ENCODE peak calls at places on chromosomes 6 and 20, in five cellular contexts. S is B cell, G is WTC11, Z is GM12865, D is HFF-Myc. Q is an unnamed sample.
A peak's percentile ranks its signal among the peaks of the same experiment; 100 is the strongest.

GRCh38 chr20:9236408-9236912 is 167.6 kb downstream of the PLCB4 start:
- DNase-seq in S (no peak), G (no peak), D (no peak), Z (no peak), Q (no peak)

GRCh38 chr20:35866446-35867202 is 87.7 kb downstream of the SCAND1 start:
- DNase-seq in D (no peak), Z (no peak), G (no peak), S (no peak), Q (no peak)

GRCh38 chr6:40906759-40907158 is 132.3 kb downstream of the UNC5CL start:
- DNase-seq in D (no peak), S (no peak), Z (no peak), G (no peak), Q (no peak)

GRCh38 chr20:58040447-58041290 is 187.8 kb downstream of the ANKRD60 start:
- DNase-seq in D (no peak), G (no peak), Z (no peak), S (no peak), Q (no peak)

GRCh38 chr20:50537546-50538201 is 27.5 kb downstream of the PTPN1 start:
- DNase-seq in Z (no peak), G (no peak), S (no peak), D (no peak), Q (no peak)

GRCh38 chr20:32918751-32919150 is 60.0 kb downstream of the EFCAB8 start:
- DNase-seq in D (no peak), S (no peak), G (no peak), Z (no peak), Q (no peak)

GRCh38 chr20:49545572-49545971 is 22.4 kb downstream of the PTGIS start:
- DNase-seq in Z (no peak), D (no peak), S (no peak), G (no peak), Q (no peak)

GRCh38 chr6:47241742-47242482 is 67.8 kb downstream of the TNFRSF21 start:
- DNase-seq in Z (peak; percentile 14), S (no peak), D (no peak), G (no peak), Q (no peak)

GRCh38 chr6:137432054-137432545 is 62.1 kb downstream of the OLIG3 start:
- DNase-seq in Z (peak; percentile 48), D (no peak), S (peak; percentile 42), G (no peak), Q (no peak)

GRCh38 chr20:42595625-42596024 is 594.1 kb downstream of the PTPRT start:
- DNase-seq in D (no peak), Z (no peak), S (no peak), G (no peak), Q (no peak)

GRCh38 chr6:23282243-23283021 is 713.1 kb downstream of the HDGFL1 start:
- DNase-seq in G (no peak), Z (no peak), D (peak; percentile 40), S (no peak), Q (no peak)

GRCh38 chr20:48107560-48107959 is 322.3 kb upstream of the SULF2 start:
- DNase-seq in S (no peak), Z (no peak), D (no peak), G (no peak), Q (no peak)

GRCh38 chr6:43297644-43298564 is at the start of gene SLC22A7:
- DNase-seq in G (no peak), S (no peak), Z (no peak), D (no peak), Q (no peak)

GRCh38 chr6:15551262-15551661 is 111.6 kb downstream of the DTNBP1 start:
- DNase-seq in D (no peak), G (no peak), S (no peak), Z (no peak), Q (no peak)

GRCh38 chr6:1701668-1702353 is 92.1 kb downstream of the FOXC1 start:
- DNase-seq in G (no peak), S (no peak), Z (no peak), D (peak; percentile 42), Q (no peak)

GRCh38 chr6:107811591-107812218 is 12.4 kb downstream of the SCML4 start:
- DNase-seq in Z (no peak), S (peak; percentile 40), D (no peak), G (no peak), Q (no peak)

GRCh38 chr20:56843817-56844216 is 214.7 kb downstream of the TFAP2C start:
- DNase-seq in D (no peak), Z (no peak), S (no peak), G (peak; percentile 52), Q (no peak)

GRCh38 chr6:35139924-35140524 is 1.1 kb downstream of the TCP11 start:
- DNase-seq in Z (peak; percentile 76), G (peak; percentile 39), S (peak; percentile 78), D (peak; percentile 43), Q (peak; percentile 35)

GRCh38 chr6:63773200-63773599 is 137.6 kb downstream of the PHF3 start:
- DNase-seq in G (no peak), S (no peak), D (no peak), Z (no peak), Q (no peak)

GRCh38 chr6:52363222-52363867 is 1.4 kb downstream of the PAQR8 start:
- DNase-seq in D (no peak), S (no peak), G (no peak), Z (no peak), Q (no peak)

GRCh38 chr20:19427913-19428800 is 215.7 kb downstream of the SLC24A3 start:
- DNase-seq in G (no peak), Z (no peak), S (no peak), D (no peak), Q (no peak)

GRCh38 chr20:13996265-13996664 is 949 bp downstream of the MACROD2 start:
- DNase-seq in G (no peak), D (no peak), S (no peak), Z (no peak), Q (no peak)

GRCh38 chr20:38728911-38729642 is 4.8 kb downstream of the SLC32A1 start:
- DNase-seq in D (no peak), G (peak; percentile 89), S (peak; percentile 38), Z (no peak), Q (no peak)

GRCh38 chr6:72182337-72183246 is 296.2 kb downstream of the RIMS1 start:
- DNase-seq in S (peak; percentile 17), G (peak; percentile 76), Z (peak; percentile 24), D (no peak), Q (no peak)

GRCh38 chr6:144710207-144710606 is 425.1 kb downstream of the UTRN start:
- DNase-seq in S (no peak), Z (no peak), D (peak; percentile 29), G (no peak), Q (no peak)

DNA sequence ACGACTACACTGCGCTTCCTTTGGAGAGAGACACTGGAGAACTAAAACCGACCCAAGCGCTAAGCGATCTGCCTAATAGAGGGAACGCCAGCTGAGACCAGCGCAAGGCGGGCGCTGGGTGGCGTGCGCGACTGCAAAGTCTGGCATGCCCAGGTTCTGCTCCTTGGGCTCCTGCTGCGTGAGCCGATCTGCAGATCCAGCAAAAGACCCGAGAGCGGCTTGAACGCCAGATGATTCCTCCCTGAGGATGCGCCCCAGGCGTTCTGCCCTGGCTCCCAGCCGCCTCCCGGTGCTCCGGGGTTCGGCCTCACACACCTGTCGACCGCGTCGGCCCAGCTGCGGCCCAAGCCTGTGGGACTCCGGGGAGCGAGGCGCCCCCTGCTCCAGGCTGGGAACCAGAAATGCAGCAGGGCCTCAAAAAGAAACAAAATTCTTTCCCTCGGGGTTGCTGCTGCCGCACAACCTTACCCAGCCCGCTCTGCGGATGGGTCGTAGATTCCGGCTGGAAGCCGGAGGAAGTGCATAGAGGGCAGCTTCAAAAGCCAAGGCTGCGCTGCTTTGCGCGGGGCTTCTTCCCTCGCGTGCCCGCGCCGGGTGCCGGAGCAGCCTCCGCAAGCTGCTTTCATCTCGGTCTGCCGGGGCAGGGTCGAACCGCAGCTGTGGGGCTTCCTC is 17.9 kb upstream of the PRDM13 start:
- DNase-seq in Z (peak; percentile 88), S (peak; percentile 73), D (peak; percentile 35), G (peak; percentile 88), Q (no peak)
- TF ChIP-seq CTCF in Z (peak; percentile 86), S (peak; percentile 29), D (peak; percentile 61), G (no peak), Q (peak; percentile 84)

GRCh38 chr6:30625511-30625910 is 1.2 kb upstream of the ATAT1 start:
- DNase-seq in Z (no peak), G (no peak), D (no peak), S (no peak), Q (no peak)

DNA sequence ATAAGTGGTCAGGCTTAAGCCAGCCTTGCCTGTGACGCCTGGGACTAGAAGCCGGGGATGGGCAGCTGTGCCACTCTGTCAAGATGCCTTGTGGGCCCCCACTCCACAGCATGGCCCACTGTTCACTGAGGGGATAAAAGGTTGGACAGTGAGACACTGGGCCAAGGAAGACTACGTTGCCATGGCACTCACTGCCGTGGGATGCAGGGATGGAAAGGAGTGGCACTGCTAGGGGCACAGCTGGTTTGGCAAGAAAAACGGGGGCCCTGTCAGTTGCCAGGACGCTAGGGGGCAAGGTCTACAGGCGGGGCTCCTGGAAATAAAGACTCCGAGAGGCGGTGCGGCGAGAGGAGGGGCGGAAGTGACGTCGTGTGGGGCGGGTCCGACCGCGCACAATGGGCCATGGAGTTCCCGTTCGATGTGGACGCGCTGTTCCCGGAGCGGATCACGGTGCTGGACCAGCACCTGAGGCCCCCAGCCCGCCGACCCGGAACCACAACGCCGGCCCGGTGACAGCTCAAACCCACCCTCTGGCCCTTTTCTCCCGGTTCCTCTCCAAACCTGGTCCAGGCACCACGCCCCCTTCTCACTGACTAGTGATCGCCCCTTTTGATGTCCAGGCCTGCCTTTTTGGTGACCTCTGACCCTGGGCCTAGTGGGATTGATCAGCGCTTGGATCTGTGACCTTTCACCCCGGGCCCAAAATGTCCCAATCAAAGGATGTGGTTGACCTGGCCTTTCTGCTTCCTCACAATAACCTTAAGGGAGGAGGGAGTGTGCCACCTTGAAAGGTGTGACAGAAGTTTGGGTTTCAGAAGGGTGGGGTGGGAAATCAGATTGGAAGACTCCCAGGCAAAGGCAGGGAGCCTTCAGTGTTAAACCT is at the start of gene ATAT1:
- DNase-seq in D (no peak), Z (peak; percentile 85), G (peak; percentile 88), S (peak; percentile 94), Q (no peak)
- TF ChIP-seq CTCF in D (peak; percentile 52), Z (peak; percentile 52), G (no peak), S (peak; percentile 64), Q (peak; percentile 58)

GRCh38 chr20:44735816-44736169 is 9.9 kb upstream of the KCNK15 start:
- DNase-seq in D (no peak), Z (no peak), S (no peak), G (no peak), Q (no peak)

GRCh38 chr20:44736170-44737021 is 9.3 kb upstream of the KCNK15 start:
- DNase-seq in G (peak; percentile 65), S (peak; percentile 57), Z (peak; percentile 65), D (no peak), Q (peak; percentile 29)

GRCh38 chr20:44737116-44737515 is 8.5 kb upstream of the KCNK15 start:
- DNase-seq in D (no peak), Z (no peak), S (no peak), G (no peak), Q (no peak)

GRCh38 chr20:44733341-44734069 is 12.2 kb upstream of the KCNK15 start:
- DNase-seq in Z (peak; percentile 76), D (no peak), S (peak; percentile 68), G (peak; percentile 84), Q (peak; percentile 16)

DNA sequence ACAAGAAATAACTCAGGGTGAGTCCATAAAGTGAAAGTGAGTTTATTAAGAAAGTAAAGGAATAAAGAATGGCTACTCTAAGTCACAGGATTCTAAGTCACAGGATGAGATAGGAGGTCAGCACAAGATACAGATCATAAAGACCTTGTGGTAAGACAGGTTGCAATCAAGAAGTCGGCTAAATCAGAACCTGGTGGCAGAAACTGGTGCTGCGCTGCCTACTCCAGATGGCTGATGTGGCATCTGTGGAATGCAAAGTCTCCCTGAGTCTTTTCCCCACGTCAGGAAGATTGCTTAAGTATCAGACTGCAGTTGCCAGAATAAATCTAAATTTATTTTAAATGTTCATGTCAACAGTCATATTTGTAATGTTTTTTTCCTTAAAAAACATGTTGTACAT is 10.7 kb upstream of the KCNK15 start:
- DNase-seq in G (peak; percentile 42), S (no peak), Z (no peak), D (no peak), Q (no peak)
- TF ChIP-seq CTCF in G (no peak), S (no peak), Z (no peak), D (no peak), Q (no peak)

GRCh38 chr20:5529331-5530142 is 212.8 kb upstream of the PROKR2 start:
- DNase-seq in D (peak; percentile 36), G (peak; percentile 89), S (peak; percentile 87), Z (peak; percentile 86), Q (peak; percentile 35)
- TF ChIP-seq CTCF in D (peak; percentile 95), G (peak; percentile 51), S (peak; percentile 79), Z (peak; percentile 96), Q (peak; percentile 92)

Q was measured in GM12864.